ENCODE peak calls at places on chromosomes 7 and 10, in five cellular contexts. E, N, X, K and A are unnamed samples. For H3K27me3, the result is how much of the 10 kb centered on the place peaks cover.

GRCh38 chr10:68594405-68594804 is 34.3 kb downstream of the TET1 start:
- DNase-seq in E (peak), N (no peak), X (peak), K (no peak), A (no peak)

GRCh38 chr10:74873803-74874452 is 47.5 kb downstream of the KAT6B start:
- DNase-seq in E (no peak), N (no peak), X (peak), K (no peak), A (no peak)

GRCh38 chr10:80144302-80145131 is 12.0 kb downstream of the PLAC9 start:
- DNase-seq in E (no peak), N (peak), X (no peak), K (no peak), A (no peak)

GRCh38 chr10:53025172-53025651 is 252.6 kb upstream of the MBL2 start:
- DNase-seq in E (no peak), N (no peak), X (peak), K (no peak), A (no peak)

GRCh38 chr7:22663319-22663718 is 63.7 kb upstream of the IL6 start:
- DNase-seq in E (no peak), N (no peak), X (peak), K (no peak), A (no peak)

GRCh38 chr7:15753834-15754600 is 67.5 kb upstream of the MEOX2 start:
- DNase-seq in E (no peak), N (no peak), X (no peak), K (no peak), A (no peak)

GRCh38 chr10:57891201-57892006 is 376.3 kb downstream of the IPMK start:
- DNase-seq in E (no peak), N (no peak), X (no peak), K (no peak), A (no peak)

GRCh38 chr7:139966906-139967305 is 95.8 kb downstream of the PARP12 start:
- DNase-seq in E (no peak), N (no peak), X (no peak), K (no peak), A (no peak)

GRCh38 chr10:129322872-129323271 is 144.2 kb upstream of the MGMT start:
- DNase-seq in E (no peak), N (no peak), X (no peak), K (no peak), A (no peak)

GRCh38 chr7:42493436-42494198 is 256.6 kb upstream of the GLI3 start:
- DNase-seq in E (peak), N (peak), X (peak), K (peak), A (peak)

GRCh38 chr10:127976286-127976685 is 69.4 kb downstream of the PTPRE start:
- DNase-seq in E (no peak), N (no peak), X (no peak), K (no peak), A (no peak)

GRCh38 chr7:133300811-133301210 is 47.9 kb downstream of the EXOC4 start:
- DNase-seq in E (no peak), N (no peak), X (peak), K (no peak), A (no peak)

GRCh38 chr10:132615346-132616169 is 78.0 kb downstream of the INPP5A start:
- DNase-seq in E (no peak), N (no peak), X (no peak), K (no peak), A (peak)

GRCh38 chr7:101547916-101548599 is 81.0 kb downstream of the MYL10 start:
- DNase-seq in E (no peak), N (no peak), X (no peak), K (no peak), A (no peak)

GRCh38 chr7:133854739-133855138 is 272.4 kb upstream of the LRGUK start:
- DNase-seq in E (no peak), N (no peak), X (peak), K (no peak), A (no peak)

GRCh38 chr10:43323245-43323644 is 48.2 kb upstream of the FXYD4 start:
- DNase-seq in E (no peak), N (no peak), X (no peak), K (no peak), A (no peak)

GRCh38 chr10:119221666-119222065 is 14.3 kb downstream of the GRK5 start:
- DNase-seq in E (no peak), N (no peak), X (no peak), K (no peak), A (no peak)

GRCh38 chr7:79936281-79936983 is 198.2 kb upstream of the GNAI1 start:
- DNase-seq in E (no peak), N (no peak), X (peak), K (no peak), A (no peak)

GRCh38 chr10:122624546-122624945 is 64.0 kb downstream of the DMBT1 start:
- DNase-seq in E (no peak), N (no peak), X (no peak), K (no peak), A (no peak)

GRCh38 chr7:49245062-49245461 is 320.7 kb downstream of the CDC14C start:
- DNase-seq in E (no peak), N (no peak), X (no peak), K (no peak), A (no peak)

GRCh38 chr7:45976485-45976856 is 55.4 kb upstream of the IGFBP3 start:
- DNase-seq in E (no peak), N (no peak), X (no peak), K (no peak), A (no peak)

GRCh38 chr10:17006631-17007161 is 122.9 kb downstream of the CUBN start:
- DNase-seq in E (no peak), N (no peak), X (peak), K (no peak), A (no peak)

GRCh38 chr7:2481195-2481594 is 5.0 kb upstream of the GRIFIN start:
- DNase-seq in E (no peak), N (no peak), X (no peak), K (no peak), A (no peak)

GRCh38 chr7:73509463-73509862 is 12.6 kb downstream of the BAZ1B start:
- DNase-seq in E (no peak), N (no peak), X (no peak), K (no peak), A (no peak)

GRCh38 chr10:114795039-114795438 is 26.5 kb upstream of the FHIP2A start:
- DNase-seq in E (no peak), N (no peak), X (no peak), K (no peak), A (no peak)

DNA sequence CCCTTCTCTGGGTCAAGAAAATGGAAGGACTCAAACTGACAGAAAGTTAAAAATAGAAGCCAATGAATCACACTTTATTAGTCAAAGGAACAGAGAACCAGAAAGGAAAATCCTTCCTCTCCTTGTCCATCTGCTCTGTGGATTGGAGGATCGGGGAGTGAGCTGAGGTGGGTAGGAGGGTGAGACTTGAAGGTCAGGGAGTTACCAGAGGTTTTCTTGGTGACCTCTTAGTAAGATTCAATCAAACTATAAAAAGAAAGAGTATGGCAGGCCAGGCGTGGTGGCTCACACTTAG is 12.2 kb downstream of the TLX1 start:
- DNase-seq in E (no peak), N (no peak), X (no peak), K (no peak), A (no peak)
- H3K27me3 ChIP-seq in E (half or more), N (half or more), X (half or more), K (half or more), A (under half)

DNA sequence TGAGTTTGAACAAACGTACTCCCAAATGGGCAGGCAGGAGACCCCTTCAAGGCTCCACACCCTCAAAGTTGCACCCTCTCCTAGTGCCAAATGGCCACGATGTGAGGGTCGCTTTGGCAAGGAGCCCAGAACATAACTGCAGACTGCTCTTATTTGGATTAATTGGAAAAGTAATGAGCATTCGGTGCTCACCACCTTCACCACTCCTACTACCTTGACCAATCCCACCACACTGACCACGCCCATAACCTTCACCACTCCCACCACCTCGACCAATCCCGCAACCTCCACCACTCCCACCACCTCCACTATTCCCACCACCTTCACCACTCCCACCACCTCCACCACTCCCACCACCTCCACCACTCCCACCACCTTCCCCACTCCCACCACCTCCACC is 94.7 kb upstream of the PAX2 start:
- DNase-seq in E (no peak), N (no peak), X (no peak), K (no peak), A (no peak)
- H3K27me3 ChIP-seq in E (half or more), N (half or more), X (under half), K (under half), A (under half)

GRCh38 chr10:101226506-101226887 is 2.8 kb downstream of the LBX1 start:
- DNase-seq in E (no peak), N (no peak), X (no peak), K (no peak), A (no peak)
- H3K27me3 ChIP-seq in E (half or more), N (half or more), X (half or more), K (half or more), A (under half)

GRCh38 chr10:125389648-125390047 is 229.3 kb upstream of the CTBP2 start:
- DNase-seq in E (no peak), N (no peak), X (no peak), K (no peak), A (no peak)
- H3K27me3 ChIP-seq in E (under half), N (under half), X (under half), K (under half), A (under half)